ENCODE peak calls at places on chromosomes 12 and 14, in four cellular contexts. One of them, this sample, is unnamed.

GRCh38 chr12:110717037-110717436 is 25.7 kb downstream of the PPP1CC start:
- DNase-seq in K562: no peak
- DNase-seq in HepG2: no peak
- DNase-seq in GM12878: no peak
- DNase-seq in this sample: no peak

GRCh38 chr12:4246116-4246515 is 27.4 kb upstream of the CCND2 start:
- DNase-seq in K562: no peak
- DNase-seq in HepG2: no peak
- DNase-seq in GM12878: no peak
- DNase-seq in this sample: no peak

GRCh38 chr12:91846466-91847055 is 299.1 kb downstream of the BTG1 start:
- DNase-seq in K562: no peak
- DNase-seq in GM12878: no peak
- DNase-seq in HepG2: no peak
- DNase-seq in this sample: no peak

GRCh38 chr14:47549886-47550285 is 125.5 kb downstream of the MDGA2 start:
- DNase-seq in HepG2: no peak
- DNase-seq in GM12878: no peak
- DNase-seq in K562: no peak
- DNase-seq in this sample: no peak

GRCh38 chr14:75323571-75323970 is 44.9 kb downstream of the FOS start:
- DNase-seq in K562: no peak
- DNase-seq in HepG2: no peak
- DNase-seq in GM12878: no peak
- DNase-seq in this sample: no peak

GRCh38 chr14:57382283-57382682 is 8.1 kb upstream of the NAA30 start:
- DNase-seq in HepG2: peak
- DNase-seq in K562: no peak
- DNase-seq in GM12878: no peak
- DNase-seq in this sample: no peak

GRCh38 chr12:51846911-51847829 is 1.3 kb downstream of the FIGNL2 start:
- DNase-seq in GM12878: no peak
- DNase-seq in HepG2: no peak
- DNase-seq in K562: no peak
- DNase-seq in this sample: peak

GRCh38 chr12:69575346-69575745 is 9.9 kb upstream of the CCT2 start:
- DNase-seq in K562: no peak
- DNase-seq in HepG2: no peak
- DNase-seq in GM12878: no peak
- DNase-seq in this sample: no peak

GRCh38 chr12:64390275-64390851 is at the start of gene C12orf56:
- DNase-seq in HepG2: no peak
- DNase-seq in GM12878: no peak
- DNase-seq in K562: no peak
- DNase-seq in this sample: peak

GRCh38 chr12:46395308-46395707 is 22.7 kb upstream of the SLC38A2 start:
- DNase-seq in GM12878: no peak
- DNase-seq in K562: no peak
- DNase-seq in HepG2: no peak
- DNase-seq in this sample: no peak

GRCh38 chr14:24427537-24428508 is 1.6 kb downstream of the CBLN3 start:
- DNase-seq in HepG2: peak
- DNase-seq in K562: no peak
- DNase-seq in GM12878: no peak
- DNase-seq in this sample: no peak

GRCh38 chr14:41925409-41925808 is 318.7 kb downstream of the LRFN5 start:
- DNase-seq in HepG2: peak
- DNase-seq in K562: no peak
- DNase-seq in GM12878: no peak
- DNase-seq in this sample: no peak

GRCh38 chr14:75871181-75871880 is 110.5 kb downstream of the TGFB3 start:
- DNase-seq in HepG2: no peak
- DNase-seq in K562: no peak
- DNase-seq in GM12878: no peak
- DNase-seq in this sample: no peak

GRCh38 chr14:102517412-102518062 is 8.0 kb upstream of the ANKRD9 start:
- DNase-seq in HepG2: no peak
- DNase-seq in K562: no peak
- DNase-seq in GM12878: no peak
- DNase-seq in this sample: peak

GRCh38 chr12:58877243-58877743 is 43.0 kb downstream of the LRIG3 start:
- DNase-seq in HepG2: peak
- DNase-seq in K562: no peak
- DNase-seq in GM12878: no peak
- DNase-seq in this sample: no peak

GRCh38 chr14:104731249-104731924 is 7.4 kb downstream of the ADSS1 start:
- DNase-seq in HepG2: peak
- DNase-seq in GM12878: no peak
- DNase-seq in K562: peak
- DNase-seq in this sample: peak

GRCh38 chr14:32703246-32703645 is 235.4 kb upstream of the NPAS3 start:
- DNase-seq in GM12878: no peak
- DNase-seq in K562: no peak
- DNase-seq in HepG2: no peak
- DNase-seq in this sample: no peak

GRCh38 chr12:113403435-113404415 is at the start of gene SDS:
- DNase-seq in K562: peak
- DNase-seq in HepG2: no peak
- DNase-seq in GM12878: no peak
- DNase-seq in this sample: no peak

GRCh38 chr12:53968214-53969127 is 4.5 kb upstream of the HOXC11 start:
- DNase-seq in HepG2: no peak
- DNase-seq in GM12878: no peak
- DNase-seq in K562: no peak
- DNase-seq in this sample: no peak

GRCh38 chr14:77212933-77213656 is 31.5 kb downstream of the TMEM63C start:
- DNase-seq in HepG2: peak
- DNase-seq in K562: peak
- DNase-seq in GM12878: no peak
- DNase-seq in this sample: peak

GRCh38 chr12:50055831-50056628 is 1.4 kb upstream of the ASIC1 start:
- DNase-seq in GM12878: no peak
- DNase-seq in HepG2: peak
- DNase-seq in K562: peak
- DNase-seq in this sample: peak

GRCh38 chr14:58171090-58171489 is 19.1 kb upstream of the ARMH4 start:
- DNase-seq in K562: peak
- DNase-seq in GM12878: peak
- DNase-seq in HepG2: peak
- DNase-seq in this sample: peak

GRCh38 chr12:121529184-121529583 is 51.6 kb downstream of the KDM2B start:
- DNase-seq in HepG2: no peak
- DNase-seq in GM12878: no peak
- DNase-seq in K562: no peak
- DNase-seq in this sample: no peak

GRCh38 chr14:65151329-65152010 is 49.2 kb upstream of the MAX start:
- DNase-seq in HepG2: no peak
- DNase-seq in GM12878: no peak
- DNase-seq in K562: no peak
- DNase-seq in this sample: no peak

GRCh38 chr12:6692888-6693287 is 3.7 kb upstream of the ZNF384 start:
- DNase-seq in K562: no peak
- DNase-seq in HepG2: no peak
- DNase-seq in GM12878: no peak
- DNase-seq in this sample: no peak
- TF ChIP-seq CBFB in K562: no peak
- TF ChIP-seq CBFB in HepG2: no peak
- TF ChIP-seq CBFB in GM12878: no peak
- TF ChIP-seq CBFB in this sample: no peak

DNA sequence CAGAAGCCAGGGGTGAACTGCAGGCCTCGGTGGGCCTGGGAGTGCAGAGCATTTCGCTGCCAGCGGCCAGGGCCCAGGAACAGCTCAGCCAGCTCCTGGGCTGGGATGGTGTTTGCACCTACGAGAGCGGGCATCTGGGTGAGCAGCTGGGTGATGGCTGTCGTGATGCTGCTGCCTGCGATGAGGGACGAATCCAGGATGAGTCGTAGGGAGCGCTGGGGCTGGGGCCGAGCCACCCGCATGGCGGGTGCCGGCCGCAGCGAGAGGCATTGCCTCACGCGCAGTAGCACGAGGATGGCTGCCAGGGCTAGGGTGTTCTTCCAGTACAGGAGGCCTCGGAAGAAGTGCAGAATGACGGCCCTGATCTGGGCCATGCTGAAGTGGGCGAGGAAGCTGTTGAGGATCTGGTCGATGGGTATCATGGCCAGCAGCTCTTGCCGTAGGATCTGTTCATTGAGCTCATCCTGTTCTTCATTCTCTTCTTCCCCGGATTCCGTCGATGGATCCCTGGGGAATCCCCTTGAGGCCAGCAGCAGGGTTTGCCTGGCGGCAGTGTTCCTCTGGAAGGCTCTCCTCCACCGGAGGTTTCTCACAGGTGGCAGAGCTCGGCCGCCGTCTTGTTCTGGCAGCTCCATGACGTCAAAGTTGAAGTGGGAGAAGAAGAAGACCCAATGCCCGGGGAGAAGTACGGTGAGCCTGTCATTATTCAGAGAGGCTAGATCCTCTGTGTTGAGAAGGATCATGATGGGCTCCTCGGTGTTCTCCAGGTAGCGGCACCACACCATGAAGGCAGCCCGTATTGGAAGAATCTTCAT is 22.1 kb downstream of the RTL1 start:
- DNase-seq in GM12878: no peak
- DNase-seq in K562: no peak
- DNase-seq in HepG2: no peak
- DNase-seq in this sample: no peak
- TF ChIP-seq CREB1 in GM12878: no peak
- TF ChIP-seq CREB1 in K562: no peak
- TF ChIP-seq CREB1 in HepG2: no peak
- TF ChIP-seq CREB1 in this sample: no peak

GRCh38 chr12:31386364-31386777 is 60.4 kb upstream of the SINHCAF start:
- DNase-seq in HepG2: no peak
- DNase-seq in GM12878: no peak
- DNase-seq in K562: no peak
- DNase-seq in this sample: peak
- TF ChIP-seq SP1 in HepG2: no peak
- TF ChIP-seq SP1 in GM12878: no peak
- TF ChIP-seq SP1 in K562: no peak
- TF ChIP-seq SP1 in this sample: peak

DNA sequence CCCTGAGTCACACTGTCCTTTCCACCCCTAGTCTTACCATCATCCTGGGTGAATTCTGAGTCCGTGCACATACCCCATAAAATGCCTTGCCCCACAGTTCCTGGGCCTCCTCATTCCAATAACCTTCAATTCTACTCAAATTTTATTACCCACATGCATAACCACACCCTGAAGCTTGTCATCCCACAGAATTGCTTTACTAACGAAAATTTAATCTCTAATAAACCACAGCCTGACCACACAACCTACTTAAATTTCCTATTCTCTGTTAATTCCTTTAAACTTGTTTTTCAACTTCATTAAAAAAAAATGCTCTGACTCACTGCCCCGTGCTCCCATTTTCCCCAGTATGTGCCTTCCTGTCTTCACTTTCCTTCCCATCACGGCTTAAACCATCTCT is 205.9 kb downstream of the PHLDA1 start:
- DNase-seq in GM12878: no peak
- DNase-seq in HepG2: no peak
- DNase-seq in K562: no peak
- DNase-seq in this sample: no peak
- TF ChIP-seq CBFB in GM12878: no peak
- TF ChIP-seq CBFB in HepG2: no peak
- TF ChIP-seq CBFB in K562: no peak
- TF ChIP-seq CBFB in this sample: no peak

DNA sequence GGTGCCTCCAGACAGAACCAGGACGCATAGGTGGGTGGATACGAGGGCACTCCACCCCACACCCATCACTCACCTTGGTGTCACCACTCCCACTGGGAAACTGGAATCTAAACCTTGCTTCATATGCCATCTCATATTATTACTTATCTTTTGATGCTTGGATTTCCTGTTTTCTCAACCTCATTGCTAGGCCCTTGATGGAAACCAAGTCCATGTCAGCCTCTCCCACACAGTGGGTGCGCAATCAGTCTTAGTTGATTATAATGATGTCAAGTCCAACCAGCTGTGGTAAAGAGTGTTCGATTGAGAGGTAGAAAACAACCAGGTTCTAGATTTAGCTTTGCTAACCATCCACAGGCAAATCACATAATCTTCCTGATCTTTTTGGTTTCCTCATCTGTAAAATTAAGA is 584 bp upstream of the DDHD1 start:
- DNase-seq in K562: no peak
- DNase-seq in HepG2: no peak
- DNase-seq in GM12878: no peak
- DNase-seq in this sample: no peak
- TF ChIP-seq CREB1 in K562: no peak
- TF ChIP-seq CREB1 in HepG2: no peak
- TF ChIP-seq CREB1 in GM12878: no peak
- TF ChIP-seq CREB1 in this sample: no peak

GRCh38 chr14:95463173-95463901 is 53.1 kb downstream of the SYNE3 start:
- DNase-seq in K562: no peak
- DNase-seq in HepG2: no peak
- DNase-seq in GM12878: no peak
- DNase-seq in this sample: no peak
- TF ChIP-seq SP1 in K562: no peak
- TF ChIP-seq SP1 in HepG2: no peak
- TF ChIP-seq SP1 in GM12878: no peak
- TF ChIP-seq SP1 in this sample: no peak

This sample was measured in WTC11.